ENCODE peak calls at places on chromosomes 1 and 21, in nine cellular contexts. X is fibroblast of lung, H is PC-3, Z is OCI-LY7, J is mammary epithelial cell, T is mesenchymal stem cell, O is IMR-90, R is PC-9, I is neuronal stem cell. D is an unnamed sample. For H3K36me3 and H3K4me1, the result is how much of the 10 kb centered on the place peaks cover.

GRCh38 chr1:206449566-206449965 is 20.7 kb upstream of the IKBKE start:
- DNase-seq in X (peak), T (no peak), J (peak), H (peak), R (no peak), Z (no peak), O (peak), I (no peak), D (no peak)

GRCh38 chr1:241688940-241689368 is 36.9 kb downstream of the WDR64 start:
- DNase-seq in Z (no peak), J (peak), R (peak), H (peak), O (peak), X (peak), T (peak), I (no peak), D (no peak)

GRCh38 chr1:41728403-41729202 is 190.1 kb downstream of the HIVEP3 start:
- DNase-seq in R (no peak), I (no peak), H (no peak), Z (peak), X (no peak), O (no peak), T (peak), J (no peak), D (peak)

GRCh38 chr21:38544681-38545080 is 46.4 kb upstream of the ERG start:
- DNase-seq in X (peak), O (no peak), Z (no peak), T (peak), J (peak), H (peak), I (no peak), R (no peak), D (no peak)

GRCh38 chr1:2134604-2135307 is 59.8 kb downstream of the FAAP20 start:
- DNase-seq in I (no peak), Z (no peak), T (no peak), X (no peak), J (no peak), O (no peak), H (no peak), R (no peak), D (no peak)

GRCh38 chr1:159429074-159429861 is 2.7 kb upstream of the OR10J4 start:
- DNase-seq in R (no peak), H (peak), X (peak), I (no peak), Z (no peak), O (peak), J (peak), T (no peak), D (no peak)

GRCh38 chr1:93028542-93028941 is 50.5 kb upstream of the MTF2 start:
- DNase-seq in Z (no peak), O (no peak), I (no peak), J (no peak), R (no peak), T (no peak), X (no peak), H (no peak), D (no peak)

GRCh38 chr1:236507022-236507700 is 16.6 kb upstream of the LGALS8 start:
- DNase-seq in J (no peak), X (peak), I (no peak), H (no peak), T (no peak), R (no peak), O (peak), Z (no peak), D (no peak)

GRCh38 chr1:48222501-48223242 is at the start of gene SLC5A9:
- DNase-seq in O (no peak), H (no peak), R (no peak), J (no peak), Z (no peak), T (no peak), I (no peak), X (no peak), D (no peak)

GRCh38 chr1:235809949-235810348 is 56.8 kb downstream of the LYST start:
- DNase-seq in J (no peak), Z (no peak), T (peak), R (no peak), O (peak), H (no peak), I (no peak), X (peak), D (no peak)

GRCh38 chr1:211370669-211371068 is 44.0 kb downstream of the TRAF5 start:
- DNase-seq in R (no peak), X (no peak), H (no peak), J (no peak), O (no peak), Z (no peak), I (no peak), T (no peak), D (no peak)

GRCh38 chr1:40532844-40533424 is 1.5 kb downstream of the ZNF684 start:
- DNase-seq in J (peak), I (peak), X (peak), R (peak), H (peak), Z (peak), T (peak), O (peak), D (peak)

GRCh38 chr1:21335750-21336168 is 45.5 kb upstream of the ECE1 start:
- DNase-seq in Z (no peak), T (no peak), H (peak), R (peak), X (no peak), J (peak), I (no peak), O (no peak), D (peak)

GRCh38 chr1:110466646-110467280 is 15.8 kb downstream of the PROK1 start:
- DNase-seq in T (no peak), O (no peak), J (no peak), X (no peak), H (no peak), I (no peak), Z (no peak), R (no peak), D (no peak)

GRCh38 chr1:219554109-219554508 is 58.8 kb downstream of the ZC3H11B start:
- DNase-seq in T (no peak), R (no peak), J (no peak), H (no peak), Z (no peak), X (no peak), O (no peak), I (no peak), D (no peak)

GRCh38 chr1:174153085-174153824 is 6.1 kb upstream of the RABGAP1L start:
- DNase-seq in H (peak), J (peak), T (peak), I (no peak), Z (peak), R (no peak), X (no peak), O (peak), D (no peak)

GRCh38 chr1:230682882-230683610 is 30.9 kb downstream of the AGT start:
- DNase-seq in H (peak), Z (no peak), X (peak), T (no peak), J (peak), O (peak), I (no peak), R (no peak), D (no peak)

GRCh38 chr1:169043823-169044222 is 62.7 kb upstream of the ATP1B1 start:
- DNase-seq in J (no peak), R (no peak), I (no peak), H (no peak), O (no peak), T (no peak), X (no peak), Z (no peak), D (no peak)

GRCh38 chr1:97277891-97278662 is 556.5 kb downstream of the PTBP2 start:
- DNase-seq in J (peak), X (peak), R (peak), T (peak), H (peak), I (no peak), O (peak), Z (no peak), D (no peak)

GRCh38 chr1:26857473-26857872 is 5.5 kb upstream of the SFN start:
- DNase-seq in X (no peak), O (no peak), R (no peak), H (no peak), I (no peak), T (no peak), J (no peak), Z (no peak), D (no peak)

GRCh38 chr1:36722871-36723270 is 240.2 kb upstream of the CSF3R start:
- DNase-seq in I (no peak), H (no peak), X (no peak), R (no peak), J (no peak), O (no peak), T (no peak), Z (no peak), D (no peak)

GRCh38 chr1:81554108-81554507 is 246.6 kb upstream of the ADGRL2 start:
- DNase-seq in Z (no peak), J (no peak), O (no peak), I (no peak), T (no peak), H (no peak), R (no peak), X (no peak), D (no peak)

GRCh38 chr1:41296476-41296875 is 54.4 kb upstream of the SCMH1 start:
- DNase-seq in T (no peak), I (no peak), H (no peak), J (no peak), R (no peak), O (no peak), X (no peak), Z (no peak), D (no peak)

GRCh38 chr1:8560611-8561544 is 243.0 kb downstream of the SLC45A1 start:
- DNase-seq in R (peak), H (peak), O (peak), J (peak), X (peak), Z (peak), I (peak), T (peak), D (peak)

GRCh38 chr1:92310185-92310597 is 11.3 kb downstream of the RPAP2 start:
- DNase-seq in H (peak), I (no peak), O (peak), J (peak), T (peak), X (no peak), Z (peak), R (no peak), D (peak)

GRCh38 chr1:234841710-234842231 is 231.8 kb upstream of the IRF2BP2 start:
- DNase-seq in H (no peak), X (no peak), O (peak), R (no peak), Z (peak), J (no peak), T (peak), I (no peak), D (no peak)

GRCh38 chr21:16794944-16795343 is 717.9 kb upstream of the CXADR start:
- DNase-seq in H (peak), Z (no peak), J (peak), T (peak), R (peak), O (peak), X (peak), I (no peak), D (no peak)

GRCh38 chr1:37850352-37850955 is 8.9 kb downstream of the MTF1 start:
- DNase-seq in H (peak), I (no peak), T (peak), R (peak), Z (no peak), X (no peak), J (peak), O (peak), D (no peak)

GRCh38 chr1:163459539-163459938 is 137.8 kb downstream of the NUF2 start:
- DNase-seq in O (no peak), J (no peak), Z (no peak), R (no peak), H (no peak), I (no peak), X (no peak), T (no peak), D (no peak)

GRCh38 chr1:36365310-36365895 is 20.3 kb downstream of the STK40 start:
- DNase-seq in H (no peak), T (peak), I (no peak), J (no peak), O (peak), Z (no peak), R (no peak), X (peak), D (no peak)

GRCh38 chr1:177830531-177830930 is 139.3 kb downstream of the SEC16B start:
- DNase-seq in H (no peak), R (no peak), T (no peak), I (no peak), J (no peak), O (no peak), X (no peak), Z (no peak), D (peak)

GRCh38 chr21:44805226-44805625 is 3.6 kb upstream of the UBE2G2 start:
- DNase-seq in O (no peak), T (no peak), X (no peak), H (peak), I (no peak), J (no peak), R (no peak), Z (no peak), D (no peak)
- H3K36me3 ChIP-seq in O (under half), T (under half), X (under half), H (half or more), I (under half), J (under half), R (under half), Z (half or more), D (under half)

GRCh38 chr1:200669314-200670214 is at the start of gene DDX59:
- DNase-seq in Z (peak), J (peak), R (peak), T (peak), X (peak), H (peak), I (peak), O (peak), D (peak)

GRCh38 chr1:200668514-200669313 is 993 bp downstream of the DDX59 start:
- DNase-seq in X (no peak), Z (no peak), J (no peak), T (peak), H (peak), R (no peak), O (no peak), I (no peak), D (peak)

GRCh38 chr1:200670215-200671118 is 760 bp upstream of the DDX59 start:
- DNase-seq in J (no peak), I (no peak), R (no peak), H (no peak), Z (peak), T (no peak), X (peak), O (peak), D (no peak)

GRCh38 chr1:200665851-200666250 is 3.9 kb downstream of the DDX59 start:
- DNase-seq in X (peak), T (no peak), O (no peak), Z (no peak), J (no peak), H (no peak), R (no peak), I (no peak), D (no peak)

DNA sequence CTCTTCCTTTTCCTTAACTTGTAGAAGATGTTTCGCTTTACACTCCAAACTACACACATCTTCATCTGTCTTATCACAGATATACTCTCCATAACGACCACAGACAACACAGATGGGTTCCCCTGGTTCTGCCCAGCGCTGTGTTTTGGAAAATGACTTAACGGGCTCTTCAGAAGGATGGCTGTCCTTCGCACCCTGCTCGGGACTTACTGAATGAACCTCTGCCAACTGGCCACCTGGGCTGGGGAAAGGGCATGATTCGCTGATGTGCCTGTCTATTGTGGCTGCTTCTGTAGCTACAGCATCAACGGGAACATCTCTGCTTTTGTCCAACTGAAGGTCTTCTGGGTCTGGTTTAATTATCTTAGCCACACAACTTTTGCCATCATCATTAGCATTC is 3.4 kb downstream of the DDX59 start:
- DNase-seq in O (no peak), X (no peak), H (no peak), T (no peak), J (no peak), I (no peak), Z (no peak), R (no peak), D (no peak)
- H2AFZ ChIP-seq in O (no peak), X (no peak), H (no peak), T (no peak), J (peak), I (no peak), Z (no peak), R (no peak), D (no peak)

DNA sequence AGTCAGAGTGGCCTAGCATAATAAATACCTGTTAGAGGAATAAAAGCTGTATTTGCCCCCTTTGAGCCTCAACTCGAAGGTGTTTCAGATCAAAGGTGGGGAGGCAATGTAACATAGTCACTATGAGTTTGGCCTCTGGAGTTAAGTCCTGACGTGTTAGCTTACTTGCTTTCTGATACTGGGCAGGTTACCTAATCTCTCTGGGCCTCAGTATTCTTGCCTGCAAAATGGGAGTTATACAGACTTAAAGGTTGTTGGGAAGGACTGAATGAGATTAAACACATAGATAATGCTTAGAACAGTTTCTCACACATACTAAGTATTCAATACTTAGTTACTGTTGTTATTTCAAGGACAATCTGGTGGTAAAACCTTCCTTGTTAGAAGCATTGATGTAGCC is 15.5 kb downstream of the RNF220 start:
- DNase-seq in I (no peak), Z (no peak), T (no peak), O (no peak), J (no peak), R (no peak), X (no peak), H (no peak), D (no peak)
- H3K4me1 ChIP-seq in I (half or more), Z (under half), T (under half), O (under half), J (under half), R (under half), X (under half), H (under half), D (under half)

GRCh38 chr1:195754297-195754696 is 853.9 kb downstream of the KCNT2 start:
- DNase-seq in H (no peak), I (no peak), T (peak), O (no peak), J (no peak), R (no peak), Z (no peak), X (no peak), D (no peak)
- H3K36me3 ChIP-seq in H (under half), I (under half), T (under half), O (under half), J (under half), R (under half), Z (under half), X (under half), D (under half)

GRCh38 chr1:156892190-156893047 is 1.1 kb upstream of the PEAR1 start:
- DNase-seq in R (peak), J (peak), O (peak), Z (peak), T (peak), I (peak), H (peak), X (peak), D (peak)

GRCh38 chr1:156886583-156887302 is 6.8 kb upstream of the PEAR1 start:
- DNase-seq in H (no peak), R (no peak), I (no peak), O (no peak), Z (no peak), T (no peak), J (no peak), X (no peak), D (no peak)

GRCh38 chr1:156893048-156893953 is at the start of gene PEAR1:
- DNase-seq in T (peak), H (no peak), X (peak), J (no peak), I (no peak), R (no peak), O (peak), Z (no peak), D (no peak)

GRCh38 chr1:156887324-156887723 is 6.2 kb upstream of the PEAR1 start:
- DNase-seq in T (no peak), R (no peak), O (no peak), X (no peak), J (no peak), Z (no peak), I (no peak), H (no peak), D (no peak)

DNA sequence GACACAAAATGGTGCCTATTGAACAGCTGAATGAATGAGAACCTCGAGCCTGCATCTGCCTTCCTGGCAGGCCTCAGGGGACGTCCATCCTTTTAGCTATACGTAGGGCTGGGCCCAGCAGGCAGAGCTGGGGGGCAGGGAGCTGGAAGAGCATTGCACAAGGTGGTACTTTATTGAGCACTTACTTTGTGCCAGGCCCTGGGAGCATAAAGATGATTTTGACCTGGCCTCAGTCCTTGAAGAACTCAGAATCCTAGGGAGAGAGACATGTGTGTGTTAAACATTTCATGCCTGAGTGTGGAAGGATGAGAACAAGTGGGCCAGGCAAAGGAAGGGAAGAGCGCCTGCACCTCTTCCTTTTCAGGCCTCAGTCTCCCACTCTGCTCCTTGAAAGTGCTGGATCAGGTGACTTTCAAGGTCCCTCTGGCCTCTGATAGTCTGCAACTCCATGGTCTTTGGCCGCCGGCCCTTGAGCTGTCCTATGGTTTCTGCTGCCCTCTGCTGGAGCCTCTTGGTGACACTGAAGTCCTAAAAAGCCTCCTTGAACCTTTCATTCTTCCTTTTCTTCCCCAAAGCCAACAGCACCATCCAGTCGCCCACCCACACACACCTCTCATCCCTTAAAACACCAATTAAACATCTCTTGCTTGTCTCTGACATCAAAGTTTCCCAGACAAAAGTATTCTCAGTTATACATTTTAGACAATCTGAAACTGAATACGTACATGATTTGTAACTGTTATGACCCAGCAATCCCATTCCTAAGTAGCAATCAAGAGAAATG is 3.5 kb upstream of the PEAR1 start:
- DNase-seq in Z (peak), J (peak), I (peak), T (peak), X (peak), R (peak), O (peak), H (peak), D (peak)
- H2AFZ ChIP-seq in Z (peak), J (no peak), I (peak), T (no peak), X (no peak), R (no peak), O (peak), H (peak), D (peak)

GRCh38 chr1:24535021-24535424 is 20.9 kb upstream of the NCMAP start:
- DNase-seq in I (no peak), J (no peak), O (no peak), T (no peak), R (no peak), H (no peak), X (no peak), Z (peak), D (peak)
- H3K4me1 ChIP-seq in I (under half), J (under half), O (under half), T (under half), R (under half), H (under half), X (under half), Z (half or more), D (under half)

DNA sequence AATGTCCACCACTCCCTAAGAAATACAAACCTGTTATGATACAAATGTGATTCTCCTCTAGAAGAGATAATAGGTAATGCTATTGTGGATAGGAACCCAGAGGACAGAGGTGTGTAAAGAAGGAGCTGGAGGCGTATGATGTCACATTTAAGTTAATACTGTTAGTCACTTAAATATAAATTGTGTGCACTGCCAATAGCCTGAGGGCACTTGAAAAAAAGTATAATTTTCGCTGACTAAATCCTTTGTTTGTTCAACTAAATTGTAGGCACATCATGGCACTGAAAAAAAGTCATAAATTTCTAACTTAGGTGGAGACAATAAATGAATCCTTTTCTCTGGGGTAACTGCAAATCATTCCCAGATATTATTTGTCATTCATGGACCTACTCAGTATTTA is 4.4 kb downstream of the RCSD1 start:
- DNase-seq in H (peak), R (no peak), Z (no peak), X (no peak), J (no peak), T (no peak), O (no peak), I (no peak), D (no peak)
- H3K36me3 ChIP-seq in H (under half), R (under half), Z (half or more), X (under half), J (under half), T (under half), O (under half), I (under half), D (under half)